ENCODE peak calls at places on chromosomes 6 and 20, in six cellular contexts. I is GM12878, H is A549, M is endothelial cell of umbilical vein, X is K562, Q is HepG2. W is an unnamed sample.

GRCh38 chr6:56905378-56905777 is 49.5 kb upstream of the BEND6 start:
- DNase-seq in X (no peak), I (no peak), H (no peak), M (no peak), Q (no peak), W (no peak)

GRCh38 chr6:27059621-27060425 is 187.7 kb upstream of the PRSS16 start:
- DNase-seq in I (no peak), H (no peak), M (no peak), X (no peak), Q (peak; percentile 42), W (no peak)

GRCh38 chr6:82196159-82196558 is 51.4 kb downstream of the IBTK start:
- DNase-seq in I (no peak), Q (no peak), H (no peak), X (no peak), M (no peak), W (no peak)

GRCh38 chr20:1994627-1995026 is 769 bp upstream of the PDYN start:
- DNase-seq in M (no peak), H (no peak), X (no peak), Q (no peak), I (no peak), W (no peak)

GRCh38 chr20:25859649-25860530 is 163.2 kb upstream of the ZNF337 start:
- DNase-seq in X (peak; percentile 35), M (peak; percentile 61), I (no peak), Q (peak; percentile 65), H (no peak), W (peak; percentile 56)

GRCh38 chr6:81166770-81167169 is 585.7 kb downstream of the TENT5A start:
- DNase-seq in M (no peak), H (no peak), X (no peak), Q (no peak), I (no peak), W (no peak)

GRCh38 chr20:20010639-20011500 is 6.3 kb upstream of the NAA20 start:
- DNase-seq in Q (peak; percentile 91), H (no peak), X (no peak), M (peak; percentile 82), I (no peak), W (no peak)

GRCh38 chr6:75334266-75335040 is 49.9 kb upstream of the TMEM30A start:
- DNase-seq in I (no peak), Q (no peak), M (peak; percentile 93), X (no peak), H (no peak), W (peak; percentile 1)

GRCh38 chr20:15916623-15917022 is 656.6 kb downstream of the KIF16B start:
- DNase-seq in X (no peak), M (no peak), Q (no peak), I (no peak), H (no peak), W (peak; percentile 33)

GRCh38 chr20:25083141-25083772 is 1.3 kb upstream of the VSX1 start:
- DNase-seq in Q (no peak), M (no peak), I (no peak), H (no peak), X (no peak), W (no peak)

GRCh38 chr6:67277312-67277711 is 1357.8 kb upstream of the ADGRB3 start:
- DNase-seq in H (no peak), Q (no peak), M (no peak), X (no peak), I (no peak), W (no peak)

GRCh38 chr6:25277857-25278256 is 1.3 kb upstream of the CARMIL1 start:
- DNase-seq in I (no peak), Q (no peak), X (no peak), M (no peak), H (no peak), W (no peak)

GRCh38 chr6:25278557-25278913 is 639 bp upstream of the CARMIL1 start:
- DNase-seq in X (no peak), I (no peak), Q (no peak), M (no peak), H (no peak), W (no peak)

GRCh38 chr6:25279748-25280616 is 808 bp downstream of the CARMIL1 start:
- DNase-seq in M (no peak), Q (peak; percentile 30), I (no peak), X (peak; percentile 15), H (peak; percentile 40), W (no peak)

GRCh38 chr6:25280617-25280990 is 1.4 kb downstream of the CARMIL1 start:
- DNase-seq in H (no peak), I (no peak), X (no peak), Q (peak; percentile 45), M (peak; percentile 22), W (no peak)

DNA sequence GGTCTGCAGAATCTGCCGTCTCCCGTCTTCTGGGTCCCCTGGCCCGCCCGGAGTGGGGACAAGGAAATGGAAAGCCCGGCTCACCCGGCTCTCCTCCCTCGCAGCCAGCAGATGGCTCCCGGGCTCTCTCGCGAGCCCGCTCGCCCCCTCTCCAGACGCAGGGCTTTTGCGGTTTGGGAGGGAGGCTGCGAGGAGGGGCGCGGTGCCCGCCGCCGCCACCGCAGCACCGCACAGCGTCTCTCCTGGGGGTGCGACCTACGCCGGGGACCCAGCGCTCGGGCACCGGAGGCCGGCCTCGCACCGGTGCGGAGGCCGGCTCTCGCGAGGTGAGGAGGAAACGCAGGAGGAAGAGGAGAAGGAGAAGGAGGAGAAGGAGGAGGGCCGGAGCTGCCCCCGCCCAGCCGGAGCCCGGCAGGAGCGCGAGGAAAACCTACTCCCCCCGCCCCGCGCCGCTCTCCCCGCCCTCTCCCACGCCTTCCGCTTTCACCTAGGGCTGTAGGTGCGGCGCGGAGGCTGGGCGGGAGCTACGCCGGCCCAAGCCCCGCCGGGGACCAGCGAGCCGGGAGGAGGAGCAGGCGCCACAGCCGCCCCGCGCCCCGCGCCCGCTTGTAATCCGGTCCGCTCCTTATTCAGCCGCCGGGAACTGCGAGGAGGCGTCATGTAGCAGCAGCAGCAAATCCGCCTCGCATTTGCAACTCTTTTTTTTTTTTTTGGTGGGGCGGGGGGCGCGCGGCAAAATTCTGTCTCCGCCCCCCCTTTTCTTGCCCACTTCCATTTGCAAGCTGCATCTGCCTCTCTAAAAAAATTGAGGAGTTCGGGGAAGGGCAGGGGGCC is at the start of gene CARMIL1:
- DNase-seq in M (peak; percentile 70), Q (peak; percentile 54), X (peak; percentile 92), H (peak; percentile 79), I (no peak), W (peak; percentile 67)
- TF ChIP-seq MYC in M (no peak), Q (peak; percentile 61), X (no peak), H (no peak), I (peak; percentile 25), W (no peak)

DNA sequence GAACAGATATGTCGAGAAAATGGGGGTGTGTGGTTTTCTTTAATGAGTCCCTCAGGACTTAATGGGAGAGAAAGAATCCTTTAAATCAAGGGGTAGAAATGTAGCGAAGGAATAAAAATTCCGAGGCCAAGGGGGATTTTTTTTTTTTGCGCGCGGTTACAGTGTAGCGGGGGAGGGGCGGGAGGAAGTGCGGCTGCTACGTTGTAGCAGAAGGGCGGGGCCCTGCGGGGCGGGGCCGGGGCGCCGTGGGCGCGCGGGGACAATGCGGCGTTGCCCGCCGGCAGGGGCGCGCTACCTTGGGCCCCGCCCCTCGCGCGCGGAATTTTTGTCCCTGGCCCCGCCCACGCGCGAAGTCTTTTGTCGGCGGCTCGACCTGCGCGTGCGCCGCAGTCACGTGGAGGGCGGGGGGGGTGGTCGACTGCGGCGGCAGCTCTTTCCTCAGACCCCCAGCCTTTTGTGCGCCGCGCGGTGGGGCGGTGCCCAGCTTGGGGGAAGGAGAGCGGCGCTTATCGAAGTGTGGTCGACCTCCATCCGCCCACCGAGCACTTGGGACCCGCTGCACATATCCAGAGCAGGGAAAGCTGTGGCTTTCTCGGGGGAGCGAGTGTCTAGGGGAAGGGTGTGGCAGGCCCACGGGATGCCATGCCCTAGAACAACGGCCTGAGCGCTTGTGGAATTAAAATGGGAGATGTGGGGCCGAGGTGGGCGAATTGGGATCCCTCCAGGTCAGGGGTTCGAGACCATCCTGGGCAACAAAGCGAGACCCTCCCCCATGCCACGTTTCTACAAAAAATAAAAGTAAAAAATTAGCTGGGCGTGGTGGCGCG is 1.3 kb downstream of the TUBB start:
- DNase-seq in M (peak; percentile 91), X (peak; percentile 90), I (no peak), Q (peak; percentile 80), H (no peak), W (peak; percentile 91)
- TF ChIP-seq POLR2A in M (peak; percentile 92), X (peak; percentile 77), I (peak; percentile 85), Q (peak; percentile 76), H (no peak), W (peak; percentile 37)

GRCh38 chr6:166467436-166468000 is 84.8 kb upstream of the MPC1 start:
- DNase-seq in Q (no peak), H (no peak), M (no peak), I (no peak), X (no peak), W (no peak)

GRCh38 chr6:166464068-166464410 is 81.3 kb upstream of the MPC1 start:
- DNase-seq in Q (no peak), X (no peak), I (no peak), H (no peak), M (no peak), W (no peak)

GRCh38 chr6:166466178-166467122 is 83.7 kb upstream of the MPC1 start:
- DNase-seq in M (peak; percentile 55), I (no peak), Q (no peak), H (no peak), X (no peak), W (no peak)

GRCh38 chr6:166464418-166465400 is 82.0 kb upstream of the MPC1 start:
- DNase-seq in Q (no peak), H (no peak), X (no peak), M (no peak), I (no peak), W (no peak)

GRCh38 chr6:166465671-166466087 is 82.9 kb upstream of the MPC1 start:
- DNase-seq in Q (no peak), H (peak; percentile 50), X (peak; percentile 75), M (no peak), I (no peak), W (no peak)
- TF ChIP-seq MYC in Q (no peak), H (no peak), X (no peak), M (no peak), I (no peak), W (no peak)

GRCh38 chr20:44024820-44025580 is 110.3 kb downstream of the TOX2 start:
- DNase-seq in M (no peak), X (no peak), Q (no peak), I (no peak), H (no peak), W (no peak)

GRCh38 chr20:44026932-44027685 is 112.5 kb downstream of the TOX2 start:
- DNase-seq in H (no peak), Q (no peak), M (no peak), X (no peak), I (no peak), W (no peak)

GRCh38 chr20:44027686-44028340 is 113.2 kb downstream of the TOX2 start:
- DNase-seq in I (no peak), Q (no peak), M (no peak), X (no peak), H (no peak), W (no peak)

GRCh38 chr20:44023515-44024371 is 109.1 kb downstream of the TOX2 start:
- DNase-seq in I (no peak), H (no peak), X (no peak), M (no peak), Q (no peak), W (no peak)

GRCh38 chr20:44025756-44026155 is 111.1 kb downstream of the TOX2 start:
- DNase-seq in Q (no peak), M (no peak), H (no peak), X (no peak), I (no peak), W (no peak)
- TF ChIP-seq POLR2A in Q (no peak), M (no peak), H (no peak), X (no peak), I (no peak), W (no peak)

GRCh38 chr20:40438161-40438835 is 250.7 kb downstream of the MAFB start:
- DNase-seq in H (no peak), I (no peak), Q (no peak), X (no peak), M (no peak), W (no peak)
- TF ChIP-seq MYC in H (no peak), I (no peak), Q (no peak), X (no peak), M (no peak), W (no peak)

GRCh38 chr6:144006731-144007454 is 1.2 kb downstream of the PLAGL1 start:
- DNase-seq in I (no peak), Q (no peak), H (peak; percentile 11), M (peak; percentile 67), X (peak; percentile 61), W (peak; percentile 24)
- TF ChIP-seq POLR2A in I (no peak), Q (no peak), H (no peak), M (no peak), X (no peak), W (no peak)